ENCODE peak calls at places on chromosomes 4 and X, in nine cellular contexts. P is Panc1, T is GM06990, O is BJ, C is fibroblast of pulmonary artery, M is HCT116, V is sigmoid colon, U is uterus, B is fibroblast of mammary gland. Q is an unnamed sample.

GRCh38 chr4:176587920-176588319 is 204.8 kb downstream of the VEGFC start:
- DNase-seq in O (peak), T (no peak), U (no peak), V (no peak), M (no peak), B (peak), P (no peak), C (peak), Q (peak)

GRCh38 chr4:40628888-40629287 is 776 bp downstream of the RBM47 start:
- DNase-seq in C (no peak), T (no peak), O (no peak), M (no peak), U (no peak), B (no peak), P (no peak), V (no peak), Q (no peak)

GRCh38 chr4:69787879-69788278 is 27.5 kb upstream of the SULT1B1 start:
- DNase-seq in T (no peak), B (peak), U (no peak), V (no peak), P (no peak), C (no peak), O (no peak), M (no peak), Q (no peak)

GRCh38 chrX:105822138-105823091 is at the start of gene NRK:
- DNase-seq in C (peak), V (peak), O (no peak), U (peak), T (no peak), B (no peak), M (no peak), P (no peak), Q (no peak)

GRCh38 chr4:77820836-77821561 is 1.8 kb upstream of the CNOT6L start:
- DNase-seq in M (no peak), T (no peak), P (no peak), O (no peak), U (no peak), V (no peak), B (peak), C (peak), Q (no peak)

GRCh38 chr4:181957088-181957487 is 286.1 kb upstream of the TENM3 start:
- DNase-seq in V (no peak), C (peak), P (no peak), O (peak), U (no peak), T (no peak), B (peak), M (no peak), Q (peak)

GRCh38 chr4:7322166-7322991 is 112.4 kb downstream of the PSAPL1 start:
- DNase-seq in T (no peak), P (no peak), U (no peak), M (no peak), C (no peak), O (no peak), V (no peak), B (no peak), Q (no peak)

GRCh38 chrX:37786666-37787337 is 6.9 kb downstream of the CYBB start:
- DNase-seq in V (no peak), T (peak), M (no peak), O (no peak), U (no peak), P (no peak), B (no peak), C (no peak), Q (no peak)

GRCh38 chrX:110173192-110174175 is 144.4 kb downstream of the AMMECR1 start:
- DNase-seq in P (no peak), O (no peak), B (peak), U (no peak), C (no peak), T (no peak), M (no peak), V (no peak), Q (no peak)

GRCh38 chr4:15001248-15001824 is 945 bp upstream of the CPEB2 start:
- DNase-seq in M (no peak), O (peak), P (no peak), B (peak), C (peak), T (no peak), V (peak), U (peak), Q (peak)

GRCh38 chr4:10461850-10462400 is 4.7 kb upstream of the ZNF518B start:
- DNase-seq in M (no peak), O (no peak), B (no peak), T (no peak), P (no peak), U (no peak), C (no peak), V (no peak), Q (no peak)

GRCh38 chrX:23699636-23700194 is 32.4 kb downstream of the PRDX4 start:
- DNase-seq in U (no peak), M (no peak), V (no peak), O (no peak), T (no peak), P (no peak), B (peak), C (peak), Q (no peak)

GRCh38 chr4:182062936-182063335 is 180.3 kb upstream of the TENM3 start:
- DNase-seq in B (peak), T (no peak), C (peak), P (no peak), V (no peak), M (no peak), U (no peak), O (peak), Q (peak)

GRCh38 chr4:73885570-73886230 is 16.5 kb downstream of the CXCL1 start:
- DNase-seq in M (no peak), P (no peak), V (no peak), O (no peak), C (no peak), B (peak), U (no peak), T (no peak), Q (no peak)

GRCh38 chr4:99809326-99809725 is 7.3 kb upstream of the DAPP1 start:
- DNase-seq in O (no peak), P (no peak), M (no peak), T (no peak), B (no peak), C (no peak), U (no peak), V (no peak), Q (no peak)

GRCh38 chrX:96906741-96907140 is 23.0 kb downstream of the RPA4 start:
- DNase-seq in P (no peak), U (no peak), V (no peak), B (peak), O (no peak), M (no peak), T (no peak), C (peak), Q (no peak)

GRCh38 chr4:84967292-84967651 is 782 bp upstream of the WDFY3 start:
- DNase-seq in O (no peak), P (no peak), C (peak), M (no peak), V (no peak), B (peak), U (no peak), T (no peak), Q (no peak)

GRCh38 chr4:137375111-137375850 is 157.0 kb downstream of the PCDH18 start:
- DNase-seq in P (no peak), V (no peak), O (no peak), U (no peak), T (no peak), B (peak), C (no peak), M (no peak), Q (no peak)

GRCh38 chrX:87397103-87397886 is 120.3 kb upstream of the KLHL4 start:
- DNase-seq in T (no peak), C (peak), M (no peak), V (no peak), B (peak), O (no peak), U (no peak), P (no peak), Q (no peak)

GRCh38 chrX:87900320-87900908 is 382.8 kb downstream of the KLHL4 start:
- DNase-seq in V (no peak), O (no peak), U (no peak), T (peak), B (no peak), P (no peak), M (no peak), C (no peak), Q (no peak)

GRCh38 chr4:177400030-177400429 is 42.2 kb downstream of the AGA start:
- DNase-seq in V (no peak), M (no peak), T (no peak), U (no peak), C (peak), B (no peak), O (no peak), P (no peak), Q (no peak)

GRCh38 chr4:160319221-160319867 is 1216.5 kb downstream of the RAPGEF2 start:
- DNase-seq in O (no peak), P (no peak), B (no peak), M (peak), C (peak), U (no peak), V (no peak), T (no peak), Q (no peak)

GRCh38 chr4:39365931-39366771 is at the start of gene RFC1:
- DNase-seq in V (peak), B (peak), O (peak), U (peak), M (peak), T (peak), P (peak), C (peak), Q (peak)

GRCh38 chr4:40788338-40788737 is 38.6 kb downstream of the NSUN7 start:
- DNase-seq in V (no peak), P (no peak), C (no peak), M (no peak), U (no peak), O (no peak), B (no peak), T (no peak), Q (no peak)

GRCh38 chrX:15815779-15816452 is 25.6 kb downstream of the ZRSR2 start:
- DNase-seq in U (no peak), O (no peak), V (no peak), B (peak), C (peak), P (no peak), T (no peak), M (peak), Q (no peak)

GRCh38 chr4:165208741-165209388 is 1.5 kb downstream of the KLHL2 start:
- DNase-seq in T (no peak), M (no peak), B (peak), U (no peak), C (no peak), V (no peak), P (no peak), O (no peak), Q (no peak)

GRCh38 chr4:142211444-142211843 is 575.1 kb downstream of the IL15 start:
- DNase-seq in U (no peak), P (no peak), T (no peak), O (no peak), M (no peak), C (no peak), B (no peak), V (no peak), Q (no peak)
- TF ChIP-seq CTCF in U (no peak), P (no peak), T (no peak), O (no peak), M (no peak), C (no peak), B (no peak), V (no peak), Q (no peak)

DNA sequence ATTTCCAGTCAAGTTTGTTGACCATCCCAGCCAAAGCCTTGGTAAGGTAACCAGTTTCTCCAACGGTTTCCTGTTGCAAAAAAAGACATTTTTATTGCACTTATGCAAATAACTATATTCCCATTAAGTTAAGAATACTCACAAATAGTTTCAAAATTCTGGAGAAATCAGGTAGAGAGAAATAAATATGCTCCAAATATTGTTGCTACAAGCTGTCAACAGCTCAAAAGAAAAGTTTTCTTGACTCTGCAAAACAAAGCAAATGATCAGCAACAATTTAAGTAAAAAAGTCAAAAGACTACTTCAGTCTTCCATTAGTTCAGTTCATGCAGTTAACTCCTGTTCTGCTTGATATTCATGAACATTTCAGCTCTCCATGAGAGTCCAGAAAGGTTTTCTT is 49.0 kb upstream of the UGT8 start:
- DNase-seq in T (no peak), U (no peak), V (no peak), P (no peak), B (no peak), C (no peak), O (no peak), M (no peak), Q (no peak)
- H3K4me3 ChIP-seq in T (no peak), U (no peak), V (no peak), P (no peak), B (no peak), C (no peak), O (no peak), M (no peak), Q (no peak)

GRCh38 chrX:79515529-79515928 is 148.4 kb upstream of the ITM2A start:
- DNase-seq in M (no peak), V (no peak), U (no peak), O (no peak), B (no peak), P (no peak), T (no peak), C (no peak), Q (no peak)
- TF ChIP-seq CTCF in M (no peak), V (no peak), U (no peak), O (no peak), B (no peak), P (no peak), T (peak), C (no peak), Q (no peak)

GRCh38 chr4:183154701-183155391 is 55.8 kb downstream of the WWC2 start:
- DNase-seq in U (no peak), P (no peak), O (no peak), V (no peak), M (no peak), C (no peak), B (no peak), T (no peak), Q (no peak)
- H3K4me3 ChIP-seq in U (no peak), P (no peak), O (no peak), V (no peak), M (no peak), C (no peak), B (no peak), T (no peak), Q (no peak)

GRCh38 chr4:1408418-1408817 is 2.2 kb upstream of the NKX1-1 start:
- DNase-seq in B (no peak), M (no peak), C (no peak), T (no peak), V (peak), O (no peak), P (no peak), U (no peak), Q (no peak)
- TF ChIP-seq CTCF in B (no peak), M (no peak), C (no peak), T (no peak), V (no peak), O (no peak), P (no peak), U (no peak), Q (no peak)